ENCODE peak calls at places on chromosomes 1 and 21, in seven cellular contexts. C is cardiac fibroblast; T is T follicular helper cell; D is activated CD8-positive, alpha-beta memory T cell treated with anti-CD3 and anti-CD28 coated beads, Interleukin-2, amount 10 ng/mL, durations not matched to agents 7 days and 5 days; L is psoas muscle; V is DMS53; H is H7. S is an unnamed sample.

GRCh38 chr21:14742119-14742518 is 196.0 kb upstream of the SAMSN1 start:
- DNase-seq in C (no peak), T (no peak), D (no peak), L (no peak), V (no peak), H (no peak), S (no peak)

GRCh38 chr1:44677201-44677520 is 2.6 kb downstream of the ARMH1 start:
- DNase-seq in C (peak), T (no peak), D (no peak), L (no peak), V (peak), H (peak), S (peak)

GRCh38 chr1:107254306-107254705 is 113.5 kb downstream of the NTNG1 start:
- DNase-seq in C (no peak), T (no peak), D (no peak), L (no peak), V (no peak), H (peak), S (no peak)

GRCh38 chr1:181669209-181669608 is 185.9 kb downstream of the CACNA1E start:
- DNase-seq in C (no peak), T (no peak), D (no peak), L (no peak), V (peak), H (no peak), S (no peak)

GRCh38 chr1:106637566-106637965 is 418.9 kb upstream of the PRMT6 start:
- DNase-seq in C (no peak), T (no peak), D (no peak), L (no peak), V (no peak), H (no peak), S (no peak)

GRCh38 chr1:229121845-229122436 is 149.0 kb upstream of the RAB4A start:
- DNase-seq in C (no peak), T (no peak), D (no peak), L (no peak), V (no peak), H (no peak), S (no peak)

GRCh38 chr1:211736351-211736915 is 61.0 kb upstream of the NEK2 start:
- DNase-seq in C (peak), T (no peak), D (no peak), L (no peak), V (peak), H (no peak), S (no peak)

GRCh38 chr1:94927405-94928175 is 680 bp upstream of the CNN3 start:
- DNase-seq in C (peak), T (no peak), D (no peak), L (no peak), V (peak), H (peak), S (peak)

GRCh38 chr1:226402615-226403521 is 5.0 kb downstream of the PARP1 start:
- DNase-seq in C (no peak), T (no peak), D (no peak), L (no peak), V (no peak), H (no peak), S (no peak)

GRCh38 chr1:168121314-168122029 is 15.3 kb downstream of the GPR161 start:
- DNase-seq in C (peak), T (no peak), D (no peak), L (peak), V (no peak), H (no peak), S (peak)

GRCh38 chr1:201760516-201760915 is 68.4 kb upstream of the IPO9 start:
- DNase-seq in C (peak), T (no peak), D (no peak), L (no peak), V (no peak), H (no peak), S (peak)

GRCh38 chr21:28752131-28752530 is 240.5 kb downstream of the LTN1 start:
- DNase-seq in C (no peak), T (no peak), D (no peak), L (no peak), V (no peak), H (no peak), S (no peak)

GRCh38 chr1:110310300-110310699 is 28.9 kb upstream of the RBM15 start:
- DNase-seq in C (no peak), T (no peak), D (no peak), L (no peak), V (no peak), H (no peak), S (no peak)

GRCh38 chr1:228464487-228464983 is 22.6 kb upstream of the RNF187 start:
- DNase-seq in C (peak), T (peak), D (peak), L (peak), V (no peak), H (peak), S (no peak)

GRCh38 chr1:229514578-229515275 is 6.6 kb upstream of the NUP133 start:
- DNase-seq in C (peak), T (peak), D (peak), L (peak), V (peak), H (peak), S (peak)

S was measured in LHCN-M2.